ENCODE peak calls at places on chromosome X, in five cellular contexts. H is H1, D is neuronal stem cell, Y is mesendoderm, L is IMR-90. Q is an unnamed sample.

GRCh38 chrX:41010188-41010846 is 74.9 kb upstream of the USP9X start:
- DNase-seq in H (peak), D (no peak), Y (peak), L (peak), Q (peak)

GRCh38 chrX:155682834-155683233 is 70.1 kb upstream of the TMLHE start:
- DNase-seq in H (no peak), D (no peak), Y (no peak), L (no peak), Q (no peak)

GRCh38 chrX:152915541-152916241 is 17.8 kb downstream of the ZNF185 start:
- DNase-seq in H (peak), D (no peak), Y (peak), L (peak), Q (peak)

GRCh38 chrX:79259073-79259689 is 108.0 kb downstream of the ITM2A start:
- DNase-seq in H (no peak), D (no peak), Y (no peak), L (no peak), Q (no peak)

GRCh38 chrX:38271154-38271716 is 50.6 kb upstream of the SRPX start:
- DNase-seq in H (no peak), D (no peak), Y (no peak), L (no peak), Q (no peak)

GRCh38 chrX:113400193-113400704 is 559.6 kb upstream of the AMOT start:
- DNase-seq in H (no peak), D (no peak), Y (peak), L (no peak), Q (no peak)

GRCh38 chrX:81564851-81565250 is 362.9 kb downstream of the SH3BGRL start:
- DNase-seq in H (no peak), D (no peak), Y (peak), L (no peak), Q (no peak)

GRCh38 chrX:66042307-66043077 is 2.6 kb upstream of the VSIG4 start:
- DNase-seq in H (no peak), D (no peak), Y (no peak), L (no peak), Q (no peak)

GRCh38 chrX:1587161-1587560 is 4.2 kb upstream of the AKAP17A start:
- DNase-seq in H (peak), D (no peak), Y (no peak), L (no peak), Q (no peak)

GRCh38 chrX:43008356-43008755 is 230.4 kb upstream of the PPP1R2C start:
- DNase-seq in H (no peak), D (no peak), Y (peak), L (no peak), Q (no peak)

GRCh38 chrX:38311743-38312142 is 15.6 kb downstream of the RPGR start:
- DNase-seq in H (no peak), D (no peak), Y (no peak), L (no peak), Q (peak)

GRCh38 chrX:130330706-130331105 is 9.0 kb upstream of the SLC25A14 start:
- DNase-seq in H (peak), D (peak), Y (peak), L (peak), Q (peak)

GRCh38 chrX:31483336-31483735 is 411.5 kb upstream of the FTHL17 start:
- DNase-seq in H (no peak), D (no peak), Y (no peak), L (peak), Q (peak)

GRCh38 chrX:34521563-34521962 is 135.5 kb downstream of the TMEM47 start:
- DNase-seq in H (peak), D (no peak), Y (peak), L (peak), Q (no peak)

GRCh38 chrX:119186763-119187162 is 49.3 kb upstream of the PGRMC1 start:
- DNase-seq in H (no peak), D (no peak), Y (no peak), L (no peak), Q (no peak)

GRCh38 chrX:56978172-56978571 is 17.2 kb downstream of the SPIN3 start:
- DNase-seq in H (no peak), D (no peak), Y (peak), L (peak), Q (peak)

GRCh38 chrX:150446995-150447394 is 83.9 kb downstream of the MAMLD1 start:
- DNase-seq in H (no peak), D (no peak), Y (no peak), L (peak), Q (no peak)

GRCh38 chrX:1531106-1531890 is 5.7 kb downstream of the P2RY8 start:
- DNase-seq in H (peak), D (no peak), Y (no peak), L (no peak), Q (no peak)

GRCh38 chrX:153238361-153238760 is 59.3 kb downstream of the MAGEA1 start:
- DNase-seq in H (no peak), D (no peak), Y (no peak), L (no peak), Q (no peak)

GRCh38 chrX:17549005-17549685 is 174.1 kb downstream of the NHS start:
- DNase-seq in H (no peak), D (no peak), Y (no peak), L (no peak), Q (no peak)

GRCh38 chrX:16628954-16629595 is 20.9 kb upstream of the S100G start:
- DNase-seq in H (peak), D (peak), Y (peak), L (no peak), Q (no peak)

GRCh38 chrX:126165721-126166401 is at the start of gene DCAF12L2:
- DNase-seq in H (peak), D (peak), Y (peak), L (no peak), Q (no peak)

GRCh38 chrX:13013353-13014110 is 30.9 kb downstream of the FAM9C start:
- DNase-seq in H (no peak), D (no peak), Y (peak), L (no peak), Q (peak)

GRCh38 chrX:136191171-136191570 is 43.8 kb downstream of the FHL1 start:
- DNase-seq in H (no peak), D (no peak), Y (no peak), L (no peak), Q (no peak)

GRCh38 chrX:3638280-3638873 is 75.1 kb downstream of the PRKX start:
- DNase-seq in H (peak), D (peak), Y (peak), L (peak), Q (peak)

GRCh38 chrX:56802921-56803848 is 74.1 kb downstream of the NBDY start:
- DNase-seq in H (peak), D (peak), Y (peak), L (peak), Q (peak)

GRCh38 chrX:40539214-40540142 is 41.3 kb upstream of the ATP6AP2 start:
- DNase-seq in H (peak), D (no peak), Y (peak), L (peak), Q (peak)

GRCh38 chrX:77398341-77398740 is 48.8 kb upstream of the FGF16 start:
- DNase-seq in H (no peak), D (no peak), Y (no peak), L (no peak), Q (no peak)

GRCh38 chrX:149871940-149872339 is 9.0 kb upstream of the MAGEA8 start:
- DNase-seq in H (peak), D (no peak), Y (peak), L (no peak), Q (peak)

GRCh38 chrX:72028701-72029470 is 102.8 kb downstream of the RTL5 start:
- DNase-seq in H (peak), D (no peak), Y (no peak), L (no peak), Q (no peak)

GRCh38 chrX:17591741-17592110 is 145.6 kb upstream of the SCML1 start:
- DNase-seq in H (no peak), D (no peak), Y (no peak), L (peak), Q (peak)

GRCh38 chrX:16484338-16484737 is 165.6 kb upstream of the S100G start:
- DNase-seq in H (no peak), D (no peak), Y (no peak), L (peak), Q (peak)

GRCh38 chrX:16666541-16666940 is 16.6 kb downstream of the S100G start:
- DNase-seq in H (no peak), D (no peak), Y (peak), L (peak), Q (peak)

GRCh38 chrX:134752558-134752957 is 94.3 kb upstream of the PLAC1 start:
- DNase-seq in H (no peak), D (no peak), Y (no peak), L (peak), Q (peak)

GRCh38 chrX:153731117-153731844 is 6.6 kb downstream of the ABCD1 start:
- DNase-seq in H (no peak), D (no peak), Y (no peak), L (no peak), Q (no peak)

GRCh38 chrX:111376897-111377601 is 34.9 kb downstream of the DCX start:
- DNase-seq in H (no peak), D (peak), Y (peak), L (no peak), Q (no peak)

DNA sequence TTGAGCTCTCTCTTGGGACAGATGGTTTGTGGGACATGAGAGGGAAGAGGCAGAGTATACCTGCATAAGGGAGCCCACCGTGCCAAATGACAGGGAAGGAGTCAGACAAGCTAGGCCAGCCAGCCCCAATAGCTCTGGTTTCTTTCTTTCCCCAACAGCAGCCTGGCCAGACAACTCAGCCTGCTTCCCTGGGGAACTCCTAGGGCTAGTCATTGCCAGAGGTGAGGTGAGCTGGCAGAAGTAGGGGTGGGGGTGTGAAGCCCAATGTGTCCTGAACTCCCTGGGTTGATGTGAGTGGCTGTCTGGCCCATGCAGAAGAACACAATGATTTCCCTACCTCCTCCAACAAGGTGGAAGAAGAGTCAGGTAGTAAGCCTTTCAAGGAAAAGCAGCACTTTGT is 135.5 kb downstream of the AMMECR1 start:
- DNase-seq in H (no peak), D (no peak), Y (no peak), L (peak), Q (peak)
- H2BK120ac ChIP-seq in H (no peak), D (no peak), Y (no peak), L (no peak), Q (no peak)

DNA sequence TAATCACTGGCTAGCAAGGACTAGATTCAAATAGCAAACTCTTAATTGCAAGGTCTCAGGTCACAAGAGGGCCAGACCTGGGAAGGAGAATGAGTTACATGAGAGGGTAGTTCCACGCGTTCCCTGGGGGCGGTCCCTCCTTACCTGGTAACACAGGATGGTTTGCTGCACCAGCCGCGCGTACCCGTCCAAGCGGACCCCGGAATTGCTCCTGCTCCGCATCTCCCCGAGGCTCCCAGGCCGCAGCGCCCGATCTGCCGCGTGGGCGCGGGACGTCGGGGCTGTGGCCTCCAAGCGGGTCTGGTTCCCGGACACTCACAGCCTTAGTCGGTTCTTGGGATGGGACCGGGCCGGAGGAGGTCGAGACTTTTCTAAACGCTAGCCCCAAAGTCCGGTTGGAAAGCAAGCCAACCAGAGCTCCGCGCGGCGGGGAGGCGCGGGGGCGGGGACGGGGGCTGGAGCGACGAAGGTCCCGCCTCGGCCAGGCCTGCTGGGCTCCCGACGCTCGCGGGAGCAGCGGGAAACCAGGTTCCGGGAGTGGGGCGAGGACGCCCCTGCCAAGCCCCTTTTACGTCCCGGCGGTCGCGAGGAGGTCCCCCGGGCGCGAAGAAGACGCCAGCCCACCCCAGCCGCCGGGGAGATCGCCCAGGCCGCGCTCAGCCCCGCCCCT is at the start of gene PHKA2:
- DNase-seq in H (peak), D (no peak), Y (peak), L (no peak), Q (peak)
- H2BK120ac ChIP-seq in H (no peak), D (no peak), Y (no peak), L (peak), Q (peak)

DNA sequence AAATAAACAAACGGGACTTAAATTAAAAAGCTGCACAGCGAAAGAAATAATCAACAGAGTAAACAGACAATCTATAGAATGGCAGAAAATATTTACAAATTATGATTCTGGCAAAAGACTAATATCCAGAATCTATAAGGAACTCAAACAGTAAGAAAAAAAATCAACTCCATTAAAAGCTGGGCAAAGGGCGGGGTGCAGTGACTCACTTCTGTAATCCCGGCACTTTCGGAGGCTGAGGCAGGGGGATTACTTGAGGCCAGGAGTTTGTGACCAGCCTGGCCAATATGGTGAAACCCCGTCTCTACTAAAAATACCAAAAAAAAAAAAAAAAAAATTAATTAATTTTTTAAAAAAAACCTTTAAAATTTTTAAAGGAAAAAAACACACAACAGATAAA is 109.0 kb downstream of the ATP11C start:
- DNase-seq in H (no peak), D (no peak), Y (no peak), L (peak), Q (peak)
- H2BK120ac ChIP-seq in H (no peak), D (no peak), Y (no peak), L (no peak), Q (no peak)

GRCh38 chrX:108297290-108297689 is 140.9 kb downstream of the COL4A6 start:
- DNase-seq in H (no peak), D (no peak), Y (no peak), L (no peak), Q (no peak)

GRCh38 chrX:108298165-108298602 is 140.0 kb downstream of the COL4A6 start:
- DNase-seq in H (no peak), D (no peak), Y (no peak), L (no peak), Q (no peak)

GRCh38 chrX:108303682-108304081 is 134.5 kb downstream of the COL4A6 start:
- DNase-seq in H (no peak), D (no peak), Y (no peak), L (no peak), Q (no peak)

GRCh38 chrX:108299704-108300103 is 138.5 kb downstream of the COL4A6 start:
- DNase-seq in H (no peak), D (no peak), Y (no peak), L (no peak), Q (no peak)

DNA sequence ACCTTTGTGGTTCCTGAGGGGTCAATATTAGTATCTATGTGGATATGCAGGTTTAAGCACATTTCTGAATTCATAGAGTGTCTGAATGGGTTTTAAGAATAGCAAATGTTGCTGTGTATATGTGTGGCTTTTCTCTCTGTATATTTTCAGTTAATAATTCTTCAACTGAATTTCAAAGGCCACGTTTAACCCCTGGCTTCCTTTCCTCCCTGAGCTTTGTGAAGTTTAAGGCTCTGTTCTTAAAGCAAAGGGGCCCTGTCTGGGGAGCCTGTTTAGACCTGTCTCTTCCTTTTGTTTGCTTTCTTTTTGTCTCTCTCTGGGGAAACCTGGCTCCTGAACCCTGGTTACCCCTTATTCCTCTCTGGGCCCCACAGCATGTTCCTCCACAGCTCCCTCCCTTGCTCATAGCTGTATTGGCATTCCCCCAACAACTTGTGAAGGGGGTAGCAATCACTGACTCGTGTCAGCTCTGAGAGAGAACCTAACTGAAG is 139.1 kb downstream of the COL4A6 start:
- DNase-seq in H (no peak), D (no peak), Y (no peak), L (peak), Q (peak)
- H2BK120ac ChIP-seq in H (no peak), D (no peak), Y (no peak), L (peak), Q (no peak)

GRCh38 chrX:120604359-120604782 is 470 bp downstream of the MCTS1 start:
- DNase-seq in H (no peak), D (no peak), Y (peak), L (peak), Q (peak)
- H2BK120ac ChIP-seq in H (no peak), D (no peak), Y (no peak), L (peak), Q (no peak)

Q was measured in mesenchymal stem cell.